ENCODE peak calls at places on chromosomes 6 and 20, in four cellular contexts. Q is T-cell, B is T1000, E is nucleus accumbens. N is an unnamed sample.

GRCh38 chr20:2978519-2978918 is 64.9 kb upstream of the GNRH2 start:
- DNase-seq in Q (no peak), B (no peak), E (no peak), N (no peak)

GRCh38 chr6:142384455-142385332 is 82.9 kb downstream of the ADGRG6 start:
- DNase-seq in Q (no peak), B (no peak), E (no peak), N (peak; percentile 25)

GRCh38 chr20:61761453-61762207 is 304.1 kb downstream of the TAF4 start:
- DNase-seq in Q (no peak), B (no peak), E (no peak), N (no peak)

GRCh38 chr20:48760403-48760889 is 67.4 kb downstream of the PREX1 start:
- DNase-seq in Q (peak; percentile 55), B (no peak), E (no peak), N (peak; percentile 38)

GRCh38 chr6:112906737-112907136 is 559.6 kb downstream of the RFPL4B start:
- DNase-seq in Q (no peak), B (no peak), E (no peak), N (peak; percentile 97)

GRCh38 chr6:137550527-137550926 is 56.3 kb upstream of the OLIG3 start:
- DNase-seq in Q (no peak), B (no peak), E (no peak), N (no peak)

GRCh38 chr6:72649032-72649984 is 27.4 kb downstream of the KCNQ5 start:
- DNase-seq in Q (no peak), B (peak; percentile 9), E (no peak), N (peak; percentile 87)

GRCh38 chr20:3729811-3730550 is 2.5 kb upstream of the HSPA12B start:
- DNase-seq in Q (no peak), B (no peak), E (no peak), N (no peak)

GRCh38 chr6:11851405-11851804 is 72.8 kb upstream of the ADTRP start:
- DNase-seq in Q (no peak), B (peak; percentile 82), E (no peak), N (peak; percentile 98)

GRCh38 chr6:29602564-29603361 is 17.8 kb downstream of the OR2H2 start:
- DNase-seq in Q (no peak), B (no peak), E (peak; percentile 46), N (peak; percentile 23)

GRCh38 chr6:44339763-44340625 is 2.5 kb upstream of the SPATS1 start:
- DNase-seq in Q (no peak), B (no peak), E (no peak), N (peak; percentile 28)

GRCh38 chr6:44269921-44270525 is at the start of gene TMEM151B:
- DNase-seq in Q (no peak), B (no peak), E (peak; percentile 18), N (no peak)

GRCh38 chr6:113859349-113860164 is 2.4 kb downstream of the MARCKS start:
- DNase-seq in Q (peak; percentile 1), B (no peak), E (peak; percentile 31), N (peak; percentile 47)

GRCh38 chr6:146847426-146847825 is 248.7 kb downstream of the ADGB start:
- DNase-seq in Q (no peak), B (no peak), E (no peak), N (peak; percentile 23)

GRCh38 chr6:106470316-106470715 is 109.8 kb downstream of the CRYBG1 start:
- DNase-seq in Q (no peak), B (no peak), E (no peak), N (no peak)

GRCh38 chr20:18750735-18751134 is 62.8 kb upstream of the SCP2D1 start:
- DNase-seq in Q (no peak), B (no peak), E (no peak), N (no peak)

GRCh38 chr6:131728296-131728939 is 17.6 kb upstream of the CTAGE9 start:
- DNase-seq in Q (no peak), B (no peak), E (no peak), N (peak; percentile 78)

GRCh38 chr6:121260651-121261102 is 73.6 kb downstream of the TBC1D32 start:
- DNase-seq in Q (no peak), B (peak; percentile 47), E (no peak), N (peak; percentile 28)

GRCh38 chr6:26053929-26054658 is 33.1 kb upstream of the HFE start:
- DNase-seq in Q (no peak), B (no peak), E (no peak), N (no peak)

GRCh38 chr6:111715321-111715720 is 109.6 kb upstream of the TRAF3IP2 start:
- DNase-seq in Q (peak; percentile 33), B (no peak), E (no peak), N (no peak)